ENCODE peak calls at places on chromosomes 2 and 18, in nine cellular contexts. D is SW480; K is AG04449; Q is stimulated activated CD4-positive, alpha-beta T cell treated with anti-CD3 and anti-CD28 coated beads, Interleukin-15, amount 100 ng/mL, for 48 hours; G is ELR; L is dermis microvascular lymphatic vessel endothelial cell; C is iPS DF 19.7; R is upper lobe of right lung; E is M059J. I is an unnamed sample.

GRCh38 chr2:127619901-127620705 is 25.9 kb upstream of the GPR17 start:
- DNase-seq in R (peak), K (no peak), L (no peak), D (peak), G (no peak), E (no peak), Q (no peak), C (no peak), I (peak)

GRCh38 chr2:168976034-168976654 is 55.0 kb downstream of the ABCB11 start:
- DNase-seq in R (no peak), E (no peak), C (no peak), Q (no peak), G (no peak), K (no peak), D (peak), L (no peak), I (no peak)

GRCh38 chr2:233059797-233060499 is at the start of gene INPP5D:
- DNase-seq in C (no peak), Q (no peak), E (no peak), K (no peak), L (peak), D (peak), G (no peak), R (peak), I (no peak)

GRCh38 chr2:179410552-179411356 is 146.1 kb upstream of the SESTD1 start:
- DNase-seq in D (peak), C (no peak), K (no peak), E (peak), Q (peak), R (no peak), G (peak), L (peak), I (no peak)

GRCh38 chr2:224945134-224945533 is 97.1 kb downstream of the DOCK10 start:
- DNase-seq in R (no peak), L (no peak), D (no peak), E (no peak), Q (no peak), G (no peak), C (no peak), K (no peak), I (no peak)

GRCh38 chr2:230925879-230926765 is 1.1 kb upstream of the GPR55 start:
- DNase-seq in K (no peak), D (no peak), C (no peak), E (no peak), G (peak), Q (no peak), R (peak), L (no peak), I (no peak)

GRCh38 chr2:236400046-236400574 is 135.9 kb upstream of the ASB18 start:
- DNase-seq in L (no peak), E (no peak), D (no peak), C (no peak), Q (no peak), G (no peak), R (no peak), K (no peak), I (no peak)

GRCh38 chr2:201357216-201357615 is at the start of gene FLACC1:
- DNase-seq in E (peak), Q (no peak), C (no peak), K (no peak), R (no peak), L (peak), G (peak), D (peak), I (peak)

GRCh38 chr18:10518595-10519273 is 7.1 kb upstream of the NAPG start:
- DNase-seq in Q (no peak), C (no peak), L (peak), D (peak), K (no peak), R (peak), E (peak), G (no peak), I (no peak)

GRCh38 chr2:173226899-173227692 is 127.6 kb upstream of the CDCA7 start:
- DNase-seq in L (no peak), C (no peak), G (no peak), Q (no peak), R (no peak), E (no peak), D (no peak), K (no peak), I (no peak)

GRCh38 chr2:164920430-164920829 is 34.9 kb downstream of the SLC38A11 start:
- DNase-seq in Q (no peak), E (peak), G (peak), K (peak), D (peak), L (no peak), C (no peak), R (no peak), I (peak)

GRCh38 chr2:139790807-139791206 is 1010.6 kb upstream of the NXPH2 start:
- DNase-seq in R (no peak), Q (no peak), D (peak), E (no peak), K (no peak), L (peak), G (peak), C (no peak), I (no peak)

GRCh38 chr2:9071032-9071431 is 67.5 kb upstream of the MBOAT2 start:
- DNase-seq in Q (peak), E (peak), R (no peak), D (peak), K (no peak), G (peak), C (no peak), L (peak), I (no peak)

GRCh38 chr18:63823516-63824219 is 48.5 kb downstream of the SERPINB7 start:
- DNase-seq in D (no peak), L (peak), E (peak), C (no peak), R (no peak), Q (peak), K (peak), G (peak), I (peak)

GRCh38 chr2:1572638-1573037 is 159.4 kb downstream of the TPO start:
- DNase-seq in L (no peak), D (no peak), R (peak), E (no peak), Q (no peak), G (peak), K (no peak), C (no peak), I (peak)

GRCh38 chr2:15732341-15733077 is 140.8 kb downstream of the DDX1 start:
- DNase-seq in R (no peak), C (no peak), L (no peak), K (no peak), D (no peak), Q (no peak), G (no peak), E (no peak), I (no peak)

GRCh38 chr2:30157616-30158015 is 10.8 kb downstream of the YPEL5 start:
- DNase-seq in C (no peak), K (no peak), G (no peak), E (no peak), D (no peak), R (no peak), Q (no peak), L (no peak), I (no peak)